ENCODE peak calls at places on chromosome 12, in six cellular contexts. One of them, this sample, is unnamed. For H3K4me1, the result is how much of the 10 kb centered on the place peaks cover.

GRCh38 chr12:69933115-69933552 is 108.1 kb downstream of the MYRFL start:
- DNase-seq in A549: no peak
- DNase-seq in HepG2: no peak
- DNase-seq in IMR-90: no peak
- DNase-seq in H1: peak
- DNase-seq in HCT116: no peak
- DNase-seq in this sample: no peak

GRCh38 chr12:24773996-24774395 is 174.9 kb downstream of the BCAT1 start:
- DNase-seq in A549: no peak
- DNase-seq in HepG2: no peak
- DNase-seq in HCT116: no peak
- DNase-seq in H1: no peak
- DNase-seq in IMR-90: no peak
- DNase-seq in this sample: no peak

GRCh38 chr12:107557026-107557425 is 128.6 kb upstream of the PWP1 start:
- DNase-seq in IMR-90: no peak
- DNase-seq in HCT116: no peak
- DNase-seq in HepG2: no peak
- DNase-seq in H1: no peak
- DNase-seq in A549: no peak
- DNase-seq in this sample: no peak

GRCh38 chr12:96302706-96303310 is 97.4 kb downstream of the CDK17 start:
- DNase-seq in H1: no peak
- DNase-seq in A549: no peak
- DNase-seq in HepG2: no peak
- DNase-seq in IMR-90: no peak
- DNase-seq in HCT116: no peak
- DNase-seq in this sample: no peak

GRCh38 chr12:60042835-60043234 is 447.0 kb downstream of the SLC16A7 start:
- DNase-seq in A549: no peak
- DNase-seq in IMR-90: no peak
- DNase-seq in H1: no peak
- DNase-seq in HepG2: no peak
- DNase-seq in HCT116: no peak
- DNase-seq in this sample: no peak

GRCh38 chr12:71303199-71303598 is 136.4 kb upstream of the LGR5 start:
- DNase-seq in H1: no peak
- DNase-seq in A549: no peak
- DNase-seq in HepG2: no peak
- DNase-seq in HCT116: peak
- DNase-seq in IMR-90: no peak
- DNase-seq in this sample: no peak

GRCh38 chr12:6821674-6822433 is at the start of gene GPR162:
- DNase-seq in H1: no peak
- DNase-seq in HCT116: no peak
- DNase-seq in IMR-90: peak
- DNase-seq in A549: peak
- DNase-seq in HepG2: no peak
- DNase-seq in this sample: peak

GRCh38 chr12:109707470-109707821 is 6.2 kb upstream of the FAM222A start:
- DNase-seq in HCT116: no peak
- DNase-seq in HepG2: peak
- DNase-seq in IMR-90: no peak
- DNase-seq in H1: no peak
- DNase-seq in A549: no peak
- DNase-seq in this sample: no peak

GRCh38 chr12:96098631-96099030 is 63.2 kb upstream of the LTA4H start:
- DNase-seq in HepG2: no peak
- DNase-seq in HCT116: no peak
- DNase-seq in A549: no peak
- DNase-seq in H1: no peak
- DNase-seq in IMR-90: no peak
- DNase-seq in this sample: no peak

GRCh38 chr12:107817250-107817649 is 42.7 kb downstream of the ASCL4 start:
- DNase-seq in A549: no peak
- DNase-seq in HCT116: no peak
- DNase-seq in HepG2: no peak
- DNase-seq in IMR-90: no peak
- DNase-seq in H1: no peak
- DNase-seq in this sample: no peak

GRCh38 chr12:80373666-80374065 is 70.4 kb upstream of the PTPRQ start:
- DNase-seq in HCT116: no peak
- DNase-seq in IMR-90: no peak
- DNase-seq in HepG2: no peak
- DNase-seq in A549: no peak
- DNase-seq in H1: no peak
- DNase-seq in this sample: no peak

GRCh38 chr12:109752117-109753053 is 38.8 kb downstream of the FAM222A start:
- DNase-seq in IMR-90: no peak
- DNase-seq in HepG2: peak
- DNase-seq in A549: no peak
- DNase-seq in H1: no peak
- DNase-seq in HCT116: no peak
- DNase-seq in this sample: peak

GRCh38 chr12:19482036-19482435 is 42.7 kb downstream of the AEBP2 start:
- DNase-seq in A549: no peak
- DNase-seq in H1: no peak
- DNase-seq in HCT116: no peak
- DNase-seq in HepG2: no peak
- DNase-seq in IMR-90: no peak
- DNase-seq in this sample: no peak

GRCh38 chr12:132311201-132311915 is 18.0 kb downstream of the GALNT9 start:
- DNase-seq in H1: no peak
- DNase-seq in HCT116: no peak
- DNase-seq in IMR-90: no peak
- DNase-seq in A549: no peak
- DNase-seq in HepG2: no peak
- DNase-seq in this sample: no peak

GRCh38 chr12:124694250-124694649 is 126.8 kb upstream of the NCOR2 start:
- DNase-seq in IMR-90: no peak
- DNase-seq in H1: no peak
- DNase-seq in HCT116: no peak
- DNase-seq in A549: no peak
- DNase-seq in HepG2: no peak
- DNase-seq in this sample: no peak

GRCh38 chr12:114685869-114686268 is 1.9 kb upstream of the TBX3 start:
- DNase-seq in IMR-90: peak
- DNase-seq in HepG2: no peak
- DNase-seq in HCT116: no peak
- DNase-seq in H1: no peak
- DNase-seq in A549: no peak
- DNase-seq in this sample: no peak

GRCh38 chr12:125434936-125435443 is 369.8 kb downstream of the AACS start:
- DNase-seq in H1: no peak
- DNase-seq in HCT116: no peak
- DNase-seq in A549: no peak
- DNase-seq in IMR-90: no peak
- DNase-seq in HepG2: no peak
- DNase-seq in this sample: no peak

GRCh38 chr12:3244219-3244750 is 167.1 kb downstream of the TSPAN9 start:
- DNase-seq in H1: no peak
- DNase-seq in IMR-90: no peak
- DNase-seq in A549: no peak
- DNase-seq in HCT116: no peak
- DNase-seq in HepG2: no peak
- DNase-seq in this sample: no peak

GRCh38 chr12:3247596-3248270 is 170.6 kb downstream of the TSPAN9 start:
- DNase-seq in H1: no peak
- DNase-seq in A549: no peak
- DNase-seq in IMR-90: no peak
- DNase-seq in HepG2: no peak
- DNase-seq in HCT116: no peak
- DNase-seq in this sample: peak

GRCh38 chr12:3247077-3247476 is 169.9 kb downstream of the TSPAN9 start:
- DNase-seq in IMR-90: no peak
- DNase-seq in H1: no peak
- DNase-seq in A549: no peak
- DNase-seq in HepG2: no peak
- DNase-seq in HCT116: no peak
- DNase-seq in this sample: no peak

GRCh38 chr12:3243376-3244084 is 166.4 kb downstream of the TSPAN9 start:
- DNase-seq in IMR-90: no peak
- DNase-seq in H1: no peak
- DNase-seq in HepG2: no peak
- DNase-seq in A549: no peak
- DNase-seq in HCT116: no peak
- DNase-seq in this sample: no peak

DNA sequence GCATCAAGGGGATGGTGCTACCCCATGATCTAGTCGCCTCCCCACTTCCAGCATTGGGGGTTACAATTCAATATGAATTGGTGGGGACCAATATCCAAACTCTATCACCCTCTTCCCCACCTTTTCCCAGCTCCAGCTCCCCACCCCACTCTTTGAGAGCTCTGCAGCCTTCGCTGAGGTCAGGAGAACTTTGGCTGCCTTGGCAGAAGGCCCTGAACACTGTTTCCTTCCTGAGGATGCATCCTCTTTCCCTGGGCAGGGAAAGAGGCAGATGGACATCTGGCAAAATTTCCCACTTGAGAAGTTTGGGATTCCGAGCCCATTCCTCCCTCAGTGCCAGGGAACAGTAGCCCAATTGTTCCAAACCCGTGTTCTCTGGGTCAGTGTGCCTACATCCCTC is 169.1 kb downstream of the TSPAN9 start:
- DNase-seq in A549: no peak
- DNase-seq in IMR-90: no peak
- DNase-seq in HepG2: no peak
- DNase-seq in HCT116: no peak
- DNase-seq in H1: no peak
- DNase-seq in this sample: no peak
- H3K4me1 ChIP-seq in A549: under half
- H3K4me1 ChIP-seq in IMR-90: under half
- H3K4me1 ChIP-seq in HepG2: under half
- H3K4me1 ChIP-seq in HCT116: under half
- H3K4me1 ChIP-seq in H1: under half
- H3K4me1 ChIP-seq in this sample: under half

DNA sequence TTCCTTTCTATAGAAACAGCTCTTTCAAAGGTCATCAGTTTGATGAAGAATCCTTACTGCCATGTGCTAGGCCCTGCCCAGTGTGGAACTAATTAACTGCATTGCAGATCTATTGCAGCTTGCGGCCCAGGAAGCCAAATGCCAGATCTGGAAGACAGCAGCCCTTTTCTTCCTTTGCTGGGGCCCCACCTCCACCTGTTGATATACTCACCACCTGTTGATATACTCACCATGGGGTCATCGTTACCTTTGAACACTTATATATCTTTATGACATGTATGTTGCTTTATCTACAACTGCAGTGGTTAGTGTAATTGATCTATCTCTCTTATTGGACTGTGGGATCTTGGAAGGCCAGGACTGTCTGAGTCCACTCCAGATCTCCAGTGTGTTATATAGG is 292.5 kb downstream of the ATP23 start:
- DNase-seq in HCT116: no peak
- DNase-seq in HepG2: no peak
- DNase-seq in IMR-90: no peak
- DNase-seq in H1: no peak
- DNase-seq in A549: no peak
- DNase-seq in this sample: no peak
- TF ChIP-seq RAD21 in HCT116: no peak
- TF ChIP-seq RAD21 in HepG2: no peak
- TF ChIP-seq RAD21 in IMR-90: no peak
- TF ChIP-seq RAD21 in H1: no peak
- TF ChIP-seq RAD21 in A549: no peak
- TF ChIP-seq RAD21 in this sample: no peak

GRCh38 chr12:120264086-120264485 is 1.4 kb downstream of the PXN start:
- DNase-seq in HCT116: no peak
- DNase-seq in A549: no peak
- DNase-seq in HepG2: no peak
- DNase-seq in H1: no peak
- DNase-seq in IMR-90: no peak
- DNase-seq in this sample: no peak
- H3K4me1 ChIP-seq in HCT116: under half
- H3K4me1 ChIP-seq in A549: half or more
- H3K4me1 ChIP-seq in HepG2: half or more
- H3K4me1 ChIP-seq in H1: under half
- H3K4me1 ChIP-seq in IMR-90: under half
- H3K4me1 ChIP-seq in this sample: under half

GRCh38 chr12:127619869-127620769 is 646.9 kb upstream of the TMEM132C start:
- DNase-seq in HepG2: no peak
- DNase-seq in HCT116: no peak
- DNase-seq in A549: no peak
- DNase-seq in IMR-90: no peak
- DNase-seq in H1: no peak
- DNase-seq in this sample: no peak
- TF ChIP-seq RAD21 in HepG2: no peak
- TF ChIP-seq RAD21 in HCT116: no peak
- TF ChIP-seq RAD21 in A549: no peak
- TF ChIP-seq RAD21 in IMR-90: no peak
- TF ChIP-seq RAD21 in H1: no peak
- TF ChIP-seq RAD21 in this sample: no peak

GRCh38 chr12:15892645-15893259 is 10.6 kb downstream of the STRAP start:
- DNase-seq in H1: no peak
- DNase-seq in HepG2: no peak
- DNase-seq in HCT116: no peak
- DNase-seq in A549: no peak
- DNase-seq in IMR-90: no peak
- DNase-seq in this sample: no peak

GRCh38 chr12:15882055-15882971 is at the start of gene STRAP:
- DNase-seq in HCT116: peak
- DNase-seq in H1: peak
- DNase-seq in HepG2: peak
- DNase-seq in IMR-90: peak
- DNase-seq in A549: peak
- DNase-seq in this sample: peak

GRCh38 chr12:15883536-15883935 is 1.3 kb downstream of the STRAP start:
- DNase-seq in H1: no peak
- DNase-seq in HCT116: no peak
- DNase-seq in A549: no peak
- DNase-seq in IMR-90: peak
- DNase-seq in HepG2: no peak
- DNase-seq in this sample: no peak

GRCh38 chr12:15886372-15887042 is 4.3 kb downstream of the STRAP start:
- DNase-seq in HepG2: peak
- DNase-seq in H1: no peak
- DNase-seq in HCT116: no peak
- DNase-seq in A549: no peak
- DNase-seq in IMR-90: no peak
- DNase-seq in this sample: no peak

DNA sequence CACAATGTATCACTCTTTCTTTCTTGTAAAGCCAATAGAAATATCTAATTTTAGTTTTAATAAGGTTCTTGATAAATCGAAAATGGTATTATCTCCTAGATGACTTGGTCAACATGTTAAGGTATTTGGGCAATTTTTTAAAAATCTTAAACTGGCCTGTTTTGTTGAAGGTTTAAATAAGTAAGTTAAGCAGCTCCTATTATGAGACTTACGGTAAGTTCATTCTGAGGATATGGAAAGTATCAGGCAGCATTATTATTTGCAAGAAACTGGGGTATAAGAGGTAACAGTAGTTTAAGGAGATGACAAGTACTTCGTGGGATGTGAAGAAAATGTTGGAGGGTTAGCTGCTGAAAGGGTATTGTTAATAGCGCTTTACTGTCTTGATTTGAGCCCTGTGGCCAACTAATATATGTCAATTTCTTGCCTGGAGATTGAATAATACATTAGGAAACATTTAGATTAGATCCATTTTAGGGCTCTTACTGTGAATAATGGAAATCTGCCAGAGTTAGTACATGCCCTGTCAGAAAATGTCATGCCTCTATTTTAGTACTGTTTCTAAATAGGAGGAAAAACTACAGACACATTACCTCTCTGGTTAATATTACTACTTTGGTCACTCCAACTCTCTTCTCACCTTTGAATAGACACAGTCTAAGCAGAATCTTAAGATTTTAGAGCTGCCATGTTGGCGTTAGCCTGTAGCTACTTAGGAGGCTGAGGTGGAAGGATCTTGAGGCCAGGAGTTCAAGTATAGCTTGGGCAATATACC is 5.0 kb downstream of the STRAP start:
- DNase-seq in HCT116: no peak
- DNase-seq in IMR-90: no peak
- DNase-seq in HepG2: no peak
- DNase-seq in A549: no peak
- DNase-seq in H1: no peak
- DNase-seq in this sample: no peak
- H3K4me1 ChIP-seq in HCT116: under half
- H3K4me1 ChIP-seq in IMR-90: under half
- H3K4me1 ChIP-seq in HepG2: under half
- H3K4me1 ChIP-seq in A549: under half
- H3K4me1 ChIP-seq in H1: under half
- H3K4me1 ChIP-seq in this sample: under half